ENCODE peak calls at places on chromosome 14, in nine cellular contexts. J, G, O, I, D, P, N, A and L are unnamed samples.

GRCh38 chr14:34256223-34256622 is 205.8 kb downstream of the SPTSSA start:
- DNase-seq in J (no peak), G (no peak), O (no peak), I (no peak), D (no peak), P (no peak), N (no peak), A (no peak), L (no peak)

GRCh38 chr14:77882098-77882497 is 82.2 kb downstream of the ADCK1 start:
- DNase-seq in J (peak; percentile 51), G (peak; percentile 46), O (no peak), I (peak; percentile 30), D (no peak), P (no peak), N (peak; percentile 39), A (no peak), L (no peak)

GRCh38 chr14:68789002-68789797 is 3.7 kb downstream of the ZFP36L1 start:
- DNase-seq in J (peak; percentile 96), G (peak; percentile 89), O (peak; percentile 91), I (peak; percentile 88), D (peak; percentile 95), P (peak; percentile 89), N (peak; percentile 85), A (peak; percentile 73), L (no peak)

GRCh38 chr14:20477211-20477876 is 8.1 kb downstream of the PNP start:
- DNase-seq in J (no peak), G (peak; percentile 44), O (no peak), I (peak; percentile 39), D (no peak), P (peak; percentile 55), N (no peak), A (peak; percentile 51), L (no peak)

GRCh38 chr14:75452900-75453816 is 25.3 kb downstream of the JDP2 start:
- DNase-seq in J (peak; percentile 83), G (peak; percentile 73), O (peak; percentile 73), I (peak; percentile 96), D (peak; percentile 86), P (peak; percentile 65), N (peak; percentile 83), A (no peak), L (peak; percentile 74)

GRCh38 chr14:30195946-30196345 is 268.3 kb upstream of the PRKD1 start:
- DNase-seq in J (no peak), G (no peak), O (no peak), I (peak; percentile 17), D (no peak), P (no peak), N (no peak), A (no peak), L (no peak)

GRCh38 chr14:50619569-50620141 is 48.5 kb downstream of the SAV1 start:
- DNase-seq in J (no peak), G (no peak), O (no peak), I (peak; percentile 60), D (no peak), P (no peak), N (peak; percentile 34), A (peak; percentile 17), L (no peak)

GRCh38 chr14:53152627-53152908 is 555 bp downstream of the DDHD1 start:
- DNase-seq in J (no peak), G (no peak), O (no peak), I (peak; percentile 62), D (no peak), P (no peak), N (no peak), A (no peak), L (no peak)

GRCh38 chr14:38184132-38184531 is 23.6 kb upstream of the SSTR1 start:
- DNase-seq in J (no peak), G (no peak), O (no peak), I (no peak), D (no peak), P (no peak), N (no peak), A (no peak), L (no peak)

GRCh38 chr14:99426265-99426664 is 54.4 kb downstream of the SETD3 start:
- DNase-seq in J (no peak), G (no peak), O (no peak), I (no peak), D (no peak), P (no peak), N (no peak), A (no peak), L (no peak)

GRCh38 chr14:24093901-24094838 is at the start of gene PCK2:
- DNase-seq in J (peak; percentile 96), G (peak; percentile 97), O (peak; percentile 96), I (peak; percentile 96), D (peak; percentile 97), P (peak; percentile 82), N (peak; percentile 95), A (peak; percentile 97), L (no peak)

GRCh38 chr14:24092960-24093900 is 881 bp upstream of the PCK2 start:
- DNase-seq in J (peak; percentile 72), G (no peak), O (no peak), I (no peak), D (peak; percentile 61), P (no peak), N (peak; percentile 4), A (no peak), L (no peak)

GRCh38 chr14:24096545-24097181 is 2.6 kb downstream of the PCK2 start:
- DNase-seq in J (peak; percentile 36), G (no peak), O (no peak), I (no peak), D (peak; percentile 39), P (no peak), N (no peak), A (no peak), L (no peak)

GRCh38 chr14:24094839-24095195 is 706 bp downstream of the PCK2 start:
- DNase-seq in J (peak; percentile 83), G (peak; percentile 38), O (no peak), I (no peak), D (peak; percentile 78), P (peak; percentile 22), N (no peak), A (no peak), L (no peak)

GRCh38 chr14:24095196-24096068 is 1.3 kb downstream of the PCK2 start:
- DNase-seq in J (peak; percentile 92), G (peak; percentile 46), O (peak; percentile 75), I (peak; percentile 77), D (peak; percentile 83), P (peak; percentile 29), N (peak; percentile 83), A (peak; percentile 87), L (no peak)
- H3K27ac ChIP-seq in J (peak overlapping the region; percentile 99), G (peak overlapping the region; percentile 98), O (peak overlapping the region; percentile 95), I (peak overlapping the region; percentile 70), D (no peak overlapping the region), P (peak overlapping the region; percentile 82), N (peak overlapping the region; percentile 95), A (peak overlapping the region; percentile 98), L (peak overlapping the region; percentile 82)

DNA sequence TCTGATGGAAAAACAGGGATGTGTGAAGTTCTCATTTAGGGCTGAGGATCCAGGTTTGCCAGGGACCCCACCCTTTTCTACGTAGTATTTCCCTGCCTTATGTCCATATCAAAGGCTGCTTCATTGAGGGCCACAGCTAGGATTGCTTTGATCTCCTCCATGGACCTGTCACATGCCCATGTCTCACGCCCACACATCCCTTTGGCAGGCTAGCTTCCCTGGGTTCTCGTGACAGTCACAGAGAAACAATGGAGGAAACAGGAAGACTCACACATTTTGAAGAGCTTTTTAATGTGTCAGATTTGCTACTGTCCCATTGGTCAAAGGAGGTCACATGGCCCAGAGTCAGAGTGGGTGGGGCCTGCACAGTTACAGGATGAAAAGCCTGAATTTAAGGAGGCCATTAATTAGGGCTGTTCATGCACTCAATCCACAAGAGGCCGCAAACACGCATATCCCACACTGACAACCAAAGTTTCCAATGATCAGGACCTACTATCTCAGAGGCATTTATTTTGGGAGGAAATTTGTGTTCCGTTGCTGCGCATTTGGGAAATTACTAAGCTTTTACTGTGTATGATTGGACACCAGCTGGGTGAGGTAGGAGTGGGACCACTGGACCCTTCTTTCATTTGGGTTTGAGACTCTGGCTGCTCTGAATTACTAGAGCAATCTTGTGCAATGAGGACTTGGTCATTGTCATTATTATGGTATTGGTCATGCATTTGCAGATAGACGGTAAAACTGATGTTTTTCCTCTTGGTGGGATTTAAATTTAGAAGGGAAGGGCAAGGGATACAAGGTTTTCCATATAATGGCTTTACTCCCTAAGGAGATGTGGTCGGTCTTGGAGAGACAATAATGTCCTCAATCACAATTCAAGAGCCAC is 266.2 kb downstream of the KTN1 start:
- DNase-seq in J (no peak), G (no peak), O (no peak), I (peak; percentile 38), D (no peak), P (no peak), N (no peak), A (peak; percentile 19), L (no peak)
- H3K27ac ChIP-seq in J (no peak overlapping the region), G (peak overlapping the region; percentile 3), O (peak overlapping the region; percentile 32), I (no peak overlapping the region), D (no peak overlapping the region), P (no peak overlapping the region), N (no peak overlapping the region), A (no peak overlapping the region), L (no peak overlapping the region)

GRCh38 chr14:36580856-36581831 is 1.3 kb downstream of the NKX2-8 start:
- DNase-seq in J (no peak), G (no peak), O (no peak), I (peak; percentile 62), D (peak; percentile 76), P (peak; percentile 53), N (peak; percentile 67), A (no peak), L (peak; percentile 24)
- H3K27ac ChIP-seq in J (no peak overlapping the region), G (no peak overlapping the region), O (no peak overlapping the region), I (no peak overlapping the region), D (no peak overlapping the region), P (peak overlapping the region; percentile 36), N (no peak overlapping the region), A (no peak overlapping the region), L (peak overlapping the region; percentile 19)

GRCh38 chr14:45068396-45068795 is 15.5 kb upstream of the PRPF39 start:
- DNase-seq in J (no peak), G (no peak), O (no peak), I (no peak), D (no peak), P (no peak), N (no peak), A (no peak), L (no peak)

GRCh38 chr14:45066667-45067066 is 17.2 kb upstream of the PRPF39 start:
- DNase-seq in J (no peak), G (no peak), O (no peak), I (no peak), D (no peak), P (no peak), N (no peak), A (no peak), L (no peak)

GRCh38 chr14:45070215-45070614 is 13.7 kb upstream of the PRPF39 start:
- DNase-seq in J (no peak), G (no peak), O (no peak), I (peak; percentile 12), D (no peak), P (no peak), N (no peak), A (no peak), L (no peak)

GRCh38 chr14:45065540-45065939 is 18.4 kb upstream of the PRPF39 start:
- DNase-seq in J (no peak), G (no peak), O (no peak), I (no peak), D (no peak), P (no peak), N (no peak), A (no peak), L (no peak)

DNA sequence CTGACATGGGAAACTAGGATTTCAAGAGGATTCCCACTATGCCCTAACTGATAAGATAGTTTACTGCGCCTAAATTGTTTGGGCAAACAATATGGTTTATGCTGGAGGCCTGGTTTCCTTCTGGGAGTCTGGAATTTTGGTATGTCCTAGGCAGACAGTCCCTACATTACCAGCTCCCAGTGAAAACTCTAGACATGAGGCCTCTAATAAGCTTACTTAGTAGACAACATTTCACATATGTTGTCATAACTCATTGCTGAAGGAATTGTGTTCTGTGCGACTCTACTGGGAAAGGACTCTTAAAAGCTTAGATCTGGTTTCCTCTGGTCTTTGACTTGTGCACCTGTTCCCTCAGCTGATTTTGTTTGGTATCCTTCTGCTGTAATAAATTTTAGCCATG is 18.0 kb upstream of the PRPF39 start:
- DNase-seq in J (no peak), G (no peak), O (no peak), I (no peak), D (no peak), P (no peak), N (no peak), A (no peak), L (no peak)
- H3K27ac ChIP-seq in J (no peak overlapping the region), G (no peak overlapping the region), O (peak overlapping the region; percentile 42), I (no peak overlapping the region), D (no peak overlapping the region), P (no peak overlapping the region), N (no peak overlapping the region), A (no peak overlapping the region), L (no peak overlapping the region)